ENCODE peak calls at places on chromosomes 4 and X, in four cellular contexts. J, Z, L and S are unnamed samples.

GRCh38 chr4:156169011-156169410 is 215.3 kb upstream of the CTSO start:
- DNase-seq in Z (peak), L (peak), J (peak), S (peak)

GRCh38 chr4:53194727-53195126 is 171.1 kb downstream of the SCFD2 start:
- DNase-seq in Z (no peak), L (no peak), J (no peak), S (no peak)

GRCh38 chr4:134777626-134778025 is 576.0 kb upstream of the PABPC4L start:
- DNase-seq in Z (peak), L (no peak), J (no peak), S (no peak)

GRCh38 chr4:6634746-6635145 is 5.7 kb upstream of the MRFAP1 start:
- DNase-seq in Z (no peak), L (no peak), J (no peak), S (no peak)

GRCh38 chr4:38696697-38697096 is 32.7 kb downstream of the KLF3 start:
- DNase-seq in Z (no peak), L (no peak), J (peak), S (no peak)

GRCh38 chr4:127421418-127421817 is 211.3 kb upstream of the INTU start:
- DNase-seq in Z (no peak), L (no peak), J (peak), S (no peak)

GRCh38 chrX:78075787-78076389 is 28.2 kb upstream of the PGK1 start:
- DNase-seq in L (no peak), Z (peak), J (no peak), S (no peak)

GRCh38 chr4:75018811-75019210 is 85.9 kb downstream of the PARM1 start:
- DNase-seq in L (no peak), Z (no peak), J (no peak), S (no peak)

GRCh38 chrX:15816886-15817285 is 26.6 kb downstream of the ZRSR2 start:
- DNase-seq in J (peak), Z (no peak), L (peak), S (no peak)

GRCh38 chr4:76305971-76306881 is at the start of gene STBD1:
- DNase-seq in L (peak), Z (peak), J (peak), S (peak)

GRCh38 chr4:182859730-182860129 is 57.5 kb downstream of the DCTD start:
- DNase-seq in J (no peak), Z (no peak), L (no peak), S (no peak)

GRCh38 chr4:103095080-103095479 is 4.6 kb downstream of the BDH2 start:
- DNase-seq in L (no peak), Z (no peak), J (no peak), S (no peak)

GRCh38 chr4:186723207-186724047 is at the start of gene FAT1:
- DNase-seq in J (peak), Z (no peak), L (no peak), S (peak)

GRCh38 chr4:82780398-82781231 is 18.0 kb downstream of the SCD5 start:
- DNase-seq in L (no peak), J (no peak), Z (no peak), S (no peak)

GRCh38 chrX:150018931-150019331 is 80.6 kb upstream of the EOLA2 start:
- DNase-seq in Z (no peak), L (no peak), J (peak), S (no peak)

GRCh38 chr4:152828122-152828521 is 48.4 kb downstream of the ARFIP1 start:
- DNase-seq in Z (no peak), J (peak), L (no peak), S (no peak)

GRCh38 chrX:129642641-129643040 is 12.1 kb downstream of the APLN start:
- DNase-seq in L (no peak), Z (no peak), J (peak), S (no peak)

GRCh38 chr4:38115601-38116000 is 155.4 kb downstream of the PTTG2 start:
- DNase-seq in Z (no peak), J (no peak), L (no peak), S (no peak)

GRCh38 chr4:124414641-124415040 is 297.9 kb downstream of the ANKRD50 start:
- DNase-seq in J (no peak), Z (no peak), L (no peak), S (no peak)

GRCh38 chr4:25563071-25563564 is 92.5 kb upstream of the SLC34A2 start:
- DNase-seq in Z (no peak), J (no peak), L (no peak), S (no peak)

DNA sequence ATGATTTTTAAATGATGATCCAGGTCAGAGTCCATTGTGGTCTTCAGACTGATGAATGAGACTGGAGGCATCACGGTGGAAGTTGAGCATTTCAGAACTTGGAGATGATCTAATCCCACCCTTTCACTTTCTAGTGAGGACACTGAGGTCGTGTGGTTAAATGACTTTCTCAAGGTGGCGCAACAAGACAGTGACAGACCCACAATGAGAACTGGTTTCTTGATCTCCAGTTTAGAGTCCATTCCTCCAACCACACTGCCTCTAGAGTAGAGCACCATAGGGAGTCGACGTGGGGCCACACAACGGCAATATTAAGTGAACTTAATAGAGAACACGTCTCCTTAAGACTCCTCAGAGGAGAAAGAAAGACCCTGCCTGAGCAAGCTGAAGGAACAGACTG is 381.0 kb downstream of the UNC5C start:
- DNase-seq in L (no peak), Z (no peak), J (no peak), S (no peak)
- TF ChIP-seq CTCF in L (no peak), Z (peak), J (no peak), S (no peak)

DNA sequence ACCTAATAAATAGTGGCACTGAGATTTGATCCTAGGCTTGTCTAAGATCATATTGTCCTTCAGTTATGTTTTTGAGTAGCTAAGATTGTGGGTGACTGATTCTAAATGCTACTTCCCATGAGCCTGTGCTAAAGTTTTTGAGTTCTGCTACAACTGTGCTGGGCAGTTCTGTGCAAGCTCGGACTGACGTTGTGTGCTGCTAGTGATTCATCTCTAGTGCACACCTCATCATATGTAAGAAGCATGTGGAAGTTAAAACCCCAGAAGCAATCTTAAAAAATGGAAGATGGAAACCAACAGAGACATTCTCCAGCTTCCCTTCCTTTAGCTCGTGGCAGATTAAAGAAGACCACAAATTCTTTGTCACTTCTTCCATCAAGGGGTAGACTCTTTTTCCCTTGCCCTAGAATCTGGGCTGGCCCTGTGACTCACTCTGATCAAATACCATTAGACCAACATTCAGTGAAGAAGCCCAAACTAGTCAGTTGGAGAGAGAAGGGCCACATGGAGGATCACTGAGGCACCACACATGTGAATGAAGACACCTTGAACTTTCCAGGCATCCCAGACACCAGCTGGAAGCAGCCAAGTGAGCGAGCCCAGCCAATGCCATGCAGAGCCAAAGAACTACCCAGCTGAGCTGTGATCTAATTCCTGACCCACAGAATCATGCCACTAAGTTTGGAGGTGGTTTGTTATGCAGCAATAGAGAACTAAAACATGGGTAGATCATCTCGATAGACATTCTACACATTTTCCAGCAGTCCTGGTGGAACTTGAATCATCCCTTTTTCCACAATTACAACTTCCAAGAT is 16.8 kb downstream of the ARHGAP6 start:
- DNase-seq in Z (no peak), J (no peak), L (no peak), S (no peak)
- TF ChIP-seq CTCF in Z (no peak), J (no peak), L (no peak), S (no peak)

DNA sequence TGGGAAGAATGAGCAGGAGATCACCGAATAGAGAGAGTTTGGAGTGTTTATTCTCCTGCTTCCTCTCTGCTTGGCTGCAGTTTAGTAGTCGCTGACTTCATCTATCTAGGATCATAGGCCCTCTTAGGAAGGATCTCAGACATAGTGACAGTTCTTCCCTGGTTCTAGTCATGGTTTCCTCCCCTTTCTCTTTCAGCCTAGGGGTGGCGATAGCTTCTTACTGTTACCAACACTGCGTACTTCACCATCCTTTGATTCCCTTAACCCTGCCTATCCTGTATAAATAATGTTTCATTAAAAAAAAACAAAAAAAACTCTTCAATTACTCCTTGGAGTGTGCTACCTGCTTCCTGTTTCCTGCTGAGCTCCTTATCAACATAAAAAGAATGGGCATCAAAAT is 103.8 kb downstream of the DDX53 start:
- DNase-seq in L (no peak), J (no peak), Z (no peak), S (no peak)
- TF ChIP-seq CTCF in L (no peak), J (no peak), Z (no peak), S (no peak)

GRCh38 chrX:8632949-8633348 is 99.0 kb downstream of the ANOS1 start:
- DNase-seq in J (no peak), Z (no peak), L (no peak), S (no peak)

GRCh38 chrX:8639949-8640348 is 92.0 kb downstream of the ANOS1 start:
- DNase-seq in Z (no peak), L (no peak), J (no peak), S (no peak)

DNA sequence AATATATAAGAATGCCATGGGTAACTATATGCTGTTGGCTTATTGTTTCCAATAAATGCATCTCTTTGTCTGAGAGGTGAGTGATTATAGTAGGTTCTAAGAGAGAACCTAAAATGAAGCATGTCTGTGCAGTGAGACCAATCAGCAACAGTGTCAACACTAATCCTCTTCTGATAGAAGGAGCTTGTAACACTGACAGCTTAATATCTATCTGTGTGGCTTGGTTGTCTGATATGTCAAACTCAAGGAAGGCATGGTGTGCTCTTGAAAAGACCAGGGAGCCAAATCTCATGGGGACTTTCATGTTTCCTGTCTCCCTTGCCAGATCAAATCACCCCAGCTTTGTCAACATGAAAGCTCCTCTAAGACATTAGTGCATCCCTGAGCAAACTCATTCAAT is 95.5 kb downstream of the ANOS1 start:
- DNase-seq in Z (no peak), L (no peak), J (no peak), S (no peak)
- TF ChIP-seq CTCF in Z (no peak), L (no peak), J (no peak), S (no peak)